ENCODE peak calls at places on chromosome 21, in ten cellular contexts. K, F, L, I, A, W, H, R, Z and J are unnamed samples. For H3K4me1, the result is how much of the 10 kb centered on the place peaks cover.

GRCh38 chr21:22235866-22236590 is 1237.8 kb downstream of the NCAM2 start:
- DNase-seq in K (no peak), F (no peak), L (no peak), I (no peak), A (no peak), W (no peak), H (no peak), R (no peak), Z (no peak), J (no peak)

GRCh38 chr21:37074546-37074945 is 1.5 kb downstream of the TTC3 start:
- DNase-seq in K (no peak), F (no peak), L (no peak), I (no peak), A (no peak), W (no peak), H (no peak), R (no peak), Z (no peak), J (no peak)

GRCh38 chr21:32475162-32475812 is 62.8 kb downstream of the EVA1C start:
- DNase-seq in K (no peak), F (no peak), L (no peak), I (no peak), A (no peak), W (no peak), H (no peak), R (no peak), Z (no peak), J (no peak)

GRCh38 chr21:15060776-15061175 is 4.0 kb downstream of the NRIP1 start:
- DNase-seq in K (no peak), F (no peak), L (no peak), I (no peak), A (no peak), W (no peak), H (no peak), R (no peak), Z (no peak), J (no peak)

GRCh38 chr21:15134711-15135110 is 69.9 kb upstream of the NRIP1 start:
- DNase-seq in K (peak), F (no peak), L (no peak), I (no peak), A (no peak), W (no peak), H (no peak), R (no peak), Z (no peak), J (no peak)

GRCh38 chr21:35226960-35227741 is 178.0 kb upstream of the RUNX1 start:
- DNase-seq in K (no peak), F (no peak), L (no peak), I (no peak), A (no peak), W (no peak), H (no peak), R (peak), Z (no peak), J (peak)

GRCh38 chr21:34589511-34590282 is 25.2 kb downstream of the RCAN1 start:
- DNase-seq in K (no peak), F (no peak), L (no peak), I (no peak), A (no peak), W (no peak), H (no peak), R (no peak), Z (peak), J (no peak)

GRCh38 chr21:28635541-28635940 is 357.1 kb downstream of the LTN1 start:
- DNase-seq in K (no peak), F (no peak), L (no peak), I (no peak), A (no peak), W (no peak), H (no peak), R (no peak), Z (no peak), J (no peak)

GRCh38 chr21:30434033-30434631 is 4.1 kb downstream of the KRTAP13-4 start:
- DNase-seq in K (no peak), F (no peak), L (peak), I (peak), A (peak), W (no peak), H (peak), R (no peak), Z (peak), J (no peak)

GRCh38 chr21:37159053-37159776 is 86.2 kb downstream of the TTC3 start:
- DNase-seq in K (no peak), F (no peak), L (no peak), I (no peak), A (no peak), W (no peak), H (no peak), R (no peak), Z (no peak), J (no peak)

GRCh38 chr21:34579411-34579810 is 35.5 kb downstream of the RCAN1 start:
- DNase-seq in K (no peak), F (no peak), L (no peak), I (no peak), A (no peak), W (no peak), H (no peak), R (no peak), Z (no peak), J (no peak)

GRCh38 chr21:37045556-37045955 is 27.3 kb downstream of the PIGP start:
- DNase-seq in K (no peak), F (no peak), L (no peak), I (no peak), A (no peak), W (no peak), H (no peak), R (no peak), Z (no peak), J (no peak)

GRCh38 chr21:36022704-36023103 is 37.6 kb downstream of the SETD4 start:
- DNase-seq in K (no peak), F (no peak), L (no peak), I (no peak), A (no peak), W (no peak), H (no peak), R (no peak), Z (no peak), J (no peak)

GRCh38 chr21:33855190-33855589 is 60.4 kb downstream of the ATP5PO start:
- DNase-seq in K (no peak), F (no peak), L (no peak), I (peak), A (no peak), W (no peak), H (no peak), R (no peak), Z (no peak), J (no peak)

GRCh38 chr21:18142639-18143038 is 102.0 kb upstream of the CHODL start:
- DNase-seq in K (no peak), F (no peak), L (no peak), I (no peak), A (no peak), W (no peak), H (no peak), R (no peak), Z (no peak), J (no peak)

GRCh38 chr21:37225440-37225839 is 41.7 kb downstream of the VPS26C start:
- DNase-seq in K (no peak), F (no peak), L (no peak), I (no peak), A (no peak), W (no peak), H (peak), R (no peak), Z (no peak), J (peak)

GRCh38 chr21:32314806-32315205 is 16.2 kb downstream of the MRAP start:
- DNase-seq in K (no peak), F (no peak), L (no peak), I (no peak), A (no peak), W (no peak), H (no peak), R (no peak), Z (no peak), J (no peak)

GRCh38 chr21:32753818-32754610 is 17.5 kb downstream of the PAXBP1 start:
- DNase-seq in K (no peak), F (no peak), L (no peak), I (peak), A (no peak), W (no peak), H (no peak), R (no peak), Z (no peak), J (no peak)

GRCh38 chr21:31005019-31005418 is 33.3 kb downstream of the KRTAP19-8 start:
- DNase-seq in K (no peak), F (no peak), L (no peak), I (no peak), A (no peak), W (no peak), H (no peak), R (no peak), Z (no peak), J (no peak)

GRCh38 chr21:34129971-34130597 is 56.7 kb downstream of the MRPS6 start:
- DNase-seq in K (no peak), F (no peak), L (peak), I (peak), A (no peak), W (no peak), H (no peak), R (no peak), Z (no peak), J (no peak)

GRCh38 chr21:21200103-21200938 is 202.1 kb downstream of the NCAM2 start:
- DNase-seq in K (no peak), F (peak), L (no peak), I (no peak), A (no peak), W (peak), H (peak), R (no peak), Z (no peak), J (no peak)

GRCh38 chr21:37208056-37208705 is 59.0 kb downstream of the VPS26C start:
- DNase-seq in K (peak), F (peak), L (peak), I (no peak), A (no peak), W (peak), H (peak), R (no peak), Z (peak), J (no peak)

GRCh38 chr21:36188081-36188681 is 31.6 kb downstream of the DOP1B start:
- DNase-seq in K (peak), F (no peak), L (peak), I (no peak), A (no peak), W (peak), H (no peak), R (no peak), Z (peak), J (no peak)

DNA sequence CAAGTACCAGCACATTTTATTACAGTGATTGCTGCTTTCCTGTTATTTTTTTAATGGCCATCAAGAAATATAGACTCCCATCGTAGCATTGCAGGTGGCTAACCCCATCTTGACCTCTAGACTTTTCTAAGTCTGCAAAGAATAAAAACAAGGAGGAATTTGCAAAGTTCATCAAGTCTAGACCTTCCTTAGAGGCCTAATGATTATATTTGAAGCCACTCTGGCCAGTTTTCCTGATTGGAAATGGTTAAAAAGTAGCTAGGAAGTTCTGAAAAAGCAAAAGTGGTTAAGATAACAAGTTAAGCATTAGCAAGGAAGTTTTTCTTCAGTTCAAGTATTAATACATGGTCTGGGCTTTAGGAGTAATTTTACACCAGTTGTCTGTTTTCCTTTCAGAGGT is 16.7 kb upstream of the KCNJ15 start:
- DNase-seq in K (no peak), F (no peak), L (no peak), I (no peak), A (no peak), W (no peak), H (no peak), R (no peak), Z (no peak), J (no peak)
- H3K4me1 ChIP-seq in K (under half), F (under half), L (under half), I (under half), A (under half), W (under half), H (under half), R (under half), Z (under half), J (under half)

GRCh38 chr21:42214081-42214750 is 4.7 kb upstream of the ABCG1 start:
- DNase-seq in K (no peak), F (no peak), L (no peak), I (no peak), A (no peak), W (no peak), H (no peak), R (no peak), Z (no peak), J (no peak)
- H3K4me1 ChIP-seq in K (under half), F (under half), L (under half), I (under half), A (under half), W (under half), H (under half), R (under half), Z (under half), J (under half)

GRCh38 chr21:45327458-45328197 is 39.9 kb upstream of the POFUT2 start:
- DNase-seq in K (peak), F (no peak), L (no peak), I (no peak), A (no peak), W (no peak), H (no peak), R (no peak), Z (no peak), J (no peak)
- H3K4me1 ChIP-seq in K (under half), F (under half), L (half or more), I (under half), A (under half), W (under half), H (under half), R (under half), Z (under half), J (under half)

GRCh38 chr21:43734131-43734634 is 15.3 kb downstream of the PDXK start:
- DNase-seq in K (no peak), F (no peak), L (no peak), I (no peak), A (no peak), W (no peak), H (no peak), R (no peak), Z (peak), J (no peak)

GRCh38 chr21:43733529-43734071 is 14.7 kb downstream of the PDXK start:
- DNase-seq in K (no peak), F (no peak), L (no peak), I (no peak), A (no peak), W (no peak), H (peak), R (no peak), Z (no peak), J (no peak)

GRCh38 chr21:43736224-43736883 is 17.4 kb downstream of the PDXK start:
- DNase-seq in K (no peak), F (no peak), L (no peak), I (no peak), A (no peak), W (no peak), H (no peak), R (no peak), Z (no peak), J (no peak)

GRCh38 chr21:43734830-43735229 is 15.9 kb downstream of the PDXK start:
- DNase-seq in K (peak), F (no peak), L (peak), I (no peak), A (no peak), W (peak), H (peak), R (no peak), Z (no peak), J (no peak)

GRCh38 chr21:43735236-43736091 is 16.5 kb downstream of the PDXK start:
- DNase-seq in K (no peak), F (no peak), L (no peak), I (no peak), A (no peak), W (no peak), H (no peak), R (no peak), Z (no peak), J (no peak)
- H3K4me1 ChIP-seq in K (under half), F (under half), L (half or more), I (under half), A (under half), W (under half), H (half or more), R (under half), Z (under half), J (under half)

GRCh38 chr21:45303751-45304150 is 16.1 kb upstream of the POFUT2 start:
- DNase-seq in K (peak), F (no peak), L (no peak), I (no peak), A (no peak), W (no peak), H (no peak), R (no peak), Z (no peak), J (no peak)
- H3K4me1 ChIP-seq in K (half or more), F (under half), L (half or more), I (under half), A (under half), W (under half), H (under half), R (under half), Z (under half), J (under half)

DNA sequence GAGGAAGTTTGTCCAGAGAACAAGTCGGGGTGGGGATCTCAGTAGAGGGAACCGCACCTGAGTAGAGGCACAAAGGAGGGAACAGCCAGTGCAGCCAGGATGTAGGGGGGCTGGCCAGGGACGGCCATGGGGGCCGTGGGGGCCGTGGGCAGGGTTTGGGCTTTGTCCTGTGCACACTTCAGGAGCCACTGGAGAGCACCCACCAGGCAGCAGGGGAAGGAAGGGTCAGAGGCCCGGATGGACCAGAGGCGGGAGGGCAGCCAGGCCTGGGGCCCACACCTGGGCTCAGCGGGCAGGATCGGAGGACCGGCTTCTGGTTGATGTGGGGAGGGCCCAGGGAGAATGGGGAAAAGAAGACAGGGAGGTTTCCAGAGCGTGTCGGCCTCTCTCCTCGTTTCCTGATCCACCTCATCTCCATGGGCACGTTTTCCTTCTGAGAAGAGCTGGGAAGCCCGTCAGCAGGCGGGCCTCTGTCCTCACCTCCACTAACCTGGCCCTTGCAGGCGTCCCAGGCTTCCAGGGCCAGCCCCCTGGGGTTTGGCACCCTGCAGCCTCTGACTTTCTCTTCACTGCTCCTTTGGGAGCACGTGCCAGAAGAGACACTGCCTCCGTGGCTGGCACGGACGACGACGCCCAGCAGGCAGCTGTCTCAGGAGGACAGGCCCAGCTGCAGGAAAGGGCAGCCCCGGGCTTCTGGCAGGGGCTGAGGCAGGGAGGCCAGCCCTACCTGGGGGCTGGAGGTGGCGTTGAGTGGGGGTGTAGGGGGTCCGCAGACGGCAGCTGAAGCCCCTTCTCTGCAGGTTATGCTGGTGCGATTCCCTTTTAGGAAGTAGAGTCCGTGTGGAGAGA is 16.8 kb upstream of the PDXK start:
- DNase-seq in K (peak), F (no peak), L (no peak), I (no peak), A (no peak), W (no peak), H (no peak), R (no peak), Z (no peak), J (no peak)
- H3K4me1 ChIP-seq in K (under half), F (under half), L (under half), I (under half), A (under half), W (under half), H (under half), R (under half), Z (under half), J (under half)

GRCh38 chr21:46052703-46053651 is 44.9 kb upstream of the COL6A2 start:
- DNase-seq in K (peak), F (no peak), L (peak), I (no peak), A (no peak), W (no peak), H (peak), R (no peak), Z (no peak), J (no peak)
- H3K4me1 ChIP-seq in K (under half), F (under half), L (under half), I (under half), A (under half), W (under half), H (under half), R (under half), Z (under half), J (under half)